ENCODE peak calls at places on chromosomes 4 and X, in nine cellular contexts. F is activated naive CD4-positive, alpha-beta T cell treated with Interleukin-2 at 50 U/mL for 16 hours; T is substantia nigra; E is GM04504; D is stimulated activated CD8-positive, alpha-beta memory T cell treated with anti-CD3 and anti-CD28 coated beads, Interleukin-2, amount 100 ng/mL, for 48 hours; B is putamen; A is T1000; N is Peyer's patch; S is RWPE1. L is an unnamed sample.
A peak's percentile ranks its signal among the peaks of the same experiment; 100 is the strongest.

GRCh38 chrX:148530464-148531077 is 30.2 kb downstream of the AFF2 start:
- DNase-seq in F (no peak), T (no peak), E (no peak), D (no peak), B (no peak), A (no peak), N (no peak), S (no peak), L (no peak)

GRCh38 chr4:176437756-176438155 is 118.0 kb downstream of the SPCS3 start:
- DNase-seq in F (no peak), T (no peak), E (no peak), D (no peak), B (no peak), A (no peak), N (no peak), S (no peak), L (no peak)

GRCh38 chr4:132587626-132588025 is 561.5 kb upstream of the PCDH10 start:
- DNase-seq in F (no peak), T (no peak), E (no peak), D (no peak), B (no peak), A (no peak), N (no peak), S (peak; percentile 8), L (no peak)

GRCh38 chr4:6614701-6615230 is 25.7 kb upstream of the MRFAP1 start:
- DNase-seq in F (no peak), T (no peak), E (no peak), D (no peak), B (no peak), A (no peak), N (no peak), S (no peak), L (no peak)

GRCh38 chr4:26145212-26145611 is 175.6 kb upstream of the RBPJ start:
- DNase-seq in F (no peak), T (no peak), E (no peak), D (no peak), B (no peak), A (no peak), N (no peak), S (no peak), L (no peak)

GRCh38 chrX:124211312-124211942 is 121.0 kb upstream of the TEX13D start:
- DNase-seq in F (no peak), T (no peak), E (no peak), D (no peak), B (no peak), A (no peak), N (no peak), S (peak; percentile 15), L (no peak)

GRCh38 chr4:94304365-94304971 is 38.2 kb downstream of the HPGDS start:
- DNase-seq in F (no peak), T (no peak), E (no peak), D (no peak), B (no peak), A (no peak), N (peak; percentile 50), S (peak; percentile 31), L (peak; percentile 68)

GRCh38 chrX:989959-990510 is 222.4 kb downstream of the CRLF2 start:
- DNase-seq in F (peak; percentile 18), T (peak; percentile 3), E (peak; percentile 94), D (peak; percentile 44), B (peak; percentile 26), A (no peak), N (peak; percentile 91), S (no peak), L (peak; percentile 34)

GRCh38 chr4:89438102-89438831 is 130.7 kb upstream of the GPRIN3 start:
- DNase-seq in F (peak; percentile 51), T (peak; percentile 3), E (no peak), D (peak; percentile 13), B (no peak), A (peak; percentile 10), N (peak; percentile 66), S (peak; percentile 52), L (no peak)

GRCh38 chr4:73922766-73923630 is 53.8 kb downstream of the CXCL1 start:
- DNase-seq in F (no peak), T (no peak), E (peak; percentile 14), D (no peak), B (peak; percentile 4), A (no peak), N (no peak), S (no peak), L (no peak)

GRCh38 chr4:119207051-119207450 is 5.5 kb upstream of the USP53 start:
- DNase-seq in F (no peak), T (no peak), E (peak; percentile 30), D (no peak), B (no peak), A (no peak), N (no peak), S (no peak), L (no peak)

GRCh38 chr4:134201216-134202098 is at the start of gene PABPC4L:
- DNase-seq in F (no peak), T (no peak), E (peak; percentile 50), D (no peak), B (peak; percentile 2), A (no peak), N (no peak), S (peak; percentile 46), L (peak; percentile 9)

GRCh38 chr4:41102360-41103092 is 111.8 kb downstream of the APBB2 start:
- DNase-seq in F (no peak), T (no peak), E (no peak), D (no peak), B (no peak), A (no peak), N (no peak), S (no peak), L (no peak)

GRCh38 chr4:48031802-48032525 is 15.4 kb downstream of the NIPAL1 start:
- DNase-seq in F (no peak), T (no peak), E (no peak), D (no peak), B (no peak), A (no peak), N (no peak), S (no peak), L (no peak)

GRCh38 chr4:16641971-16642370 is 256.5 kb downstream of the LDB2 start:
- DNase-seq in F (no peak), T (no peak), E (peak; percentile 48), D (no peak), B (no peak), A (no peak), N (no peak), S (no peak), L (no peak)

GRCh38 chrX:30887721-30888120 is 1.3 kb downstream of the TAB3 start:
- DNase-seq in F (peak; percentile 72), T (no peak), E (no peak), D (peak; percentile 36), B (no peak), A (no peak), N (no peak), S (no peak), L (no peak)

GRCh38 chrX:73916931-73917657 is 354.1 kb downstream of the CHIC1 start:
- DNase-seq in F (no peak), T (no peak), E (peak; percentile 76), D (no peak), B (no peak), A (no peak), N (no peak), S (peak; percentile 66), L (no peak)

GRCh38 chr4:141126769-141127168 is 6.5 kb downstream of the RNF150 start:
- DNase-seq in F (no peak), T (no peak), E (no peak), D (no peak), B (no peak), A (no peak), N (no peak), S (no peak), L (no peak)